ENCODE peak calls at places on chromosomes 13 and 19, in four cellular contexts. One of them, this sample, is unnamed.
A peak's percentile ranks its signal among the peaks of the same experiment; 100 is the strongest.

GRCh38 chr19:4744451-4745170 is 21.0 kb upstream of the DPP9 start:
- DNase-seq in stimulated activated CD8-positive, alpha-beta memory T cell treated with anti-CD3 and anti-CD28 coated beads, Interleukin-7, amount 100 ng/mL, for 1 hour: no peak
- DNase-seq in dorsolateral prefrontal cortex: peak; percentile 63
- DNase-seq in fibroblast of gingiva: peak; percentile 90
- DNase-seq in this sample: no peak

GRCh38 chr19:6720369-6721112 is at the start of gene C3:
- DNase-seq in fibroblast of gingiva: peak; percentile 87
- DNase-seq in stimulated activated CD8-positive, alpha-beta memory T cell treated with anti-CD3 and anti-CD28 coated beads, Interleukin-7, amount 100 ng/mL, for 1 hour: no peak
- DNase-seq in dorsolateral prefrontal cortex: no peak
- DNase-seq in this sample: no peak

GRCh38 chr13:98181106-98181815 is 4.2 kb upstream of the RNF113B start:
- DNase-seq in dorsolateral prefrontal cortex: no peak
- DNase-seq in stimulated activated CD8-positive, alpha-beta memory T cell treated with anti-CD3 and anti-CD28 coated beads, Interleukin-7, amount 100 ng/mL, for 1 hour: no peak
- DNase-seq in fibroblast of gingiva: peak; percentile 16
- DNase-seq in this sample: no peak

GRCh38 chr13:97786510-97786909 is 167.0 kb upstream of the IPO5 start:
- DNase-seq in stimulated activated CD8-positive, alpha-beta memory T cell treated with anti-CD3 and anti-CD28 coated beads, Interleukin-7, amount 100 ng/mL, for 1 hour: no peak
- DNase-seq in fibroblast of gingiva: peak; percentile 4
- DNase-seq in dorsolateral prefrontal cortex: no peak
- DNase-seq in this sample: no peak

GRCh38 chr19:18113827-18114226 is 16.2 kb downstream of the MAST3 start:
- DNase-seq in fibroblast of gingiva: no peak
- DNase-seq in dorsolateral prefrontal cortex: no peak
- DNase-seq in stimulated activated CD8-positive, alpha-beta memory T cell treated with anti-CD3 and anti-CD28 coated beads, Interleukin-7, amount 100 ng/mL, for 1 hour: no peak
- DNase-seq in this sample: no peak

GRCh38 chr13:70809588-70809987 is 701.3 kb upstream of the KLHL1 start:
- DNase-seq in fibroblast of gingiva: no peak
- DNase-seq in dorsolateral prefrontal cortex: no peak
- DNase-seq in stimulated activated CD8-positive, alpha-beta memory T cell treated with anti-CD3 and anti-CD28 coated beads, Interleukin-7, amount 100 ng/mL, for 1 hour: no peak
- DNase-seq in this sample: no peak

GRCh38 chr19:3589439-3589838 is 4.2 kb downstream of the GIPC3 start:
- DNase-seq in stimulated activated CD8-positive, alpha-beta memory T cell treated with anti-CD3 and anti-CD28 coated beads, Interleukin-7, amount 100 ng/mL, for 1 hour: no peak
- DNase-seq in dorsolateral prefrontal cortex: no peak
- DNase-seq in fibroblast of gingiva: no peak
- DNase-seq in this sample: no peak

GRCh38 chr13:98529171-98529570 is 47.7 kb downstream of the STK24 start:
- DNase-seq in stimulated activated CD8-positive, alpha-beta memory T cell treated with anti-CD3 and anti-CD28 coated beads, Interleukin-7, amount 100 ng/mL, for 1 hour: no peak
- DNase-seq in fibroblast of gingiva: no peak
- DNase-seq in dorsolateral prefrontal cortex: no peak
- DNase-seq in this sample: no peak

GRCh38 chr19:41904118-41904870 is 21.3 kb downstream of the ARHGEF1 start:
- DNase-seq in dorsolateral prefrontal cortex: no peak
- DNase-seq in fibroblast of gingiva: no peak
- DNase-seq in stimulated activated CD8-positive, alpha-beta memory T cell treated with anti-CD3 and anti-CD28 coated beads, Interleukin-7, amount 100 ng/mL, for 1 hour: no peak
- DNase-seq in this sample: peak; percentile 93

GRCh38 chr19:27971071-27971470 is 1241.9 kb downstream of the UQCRFS1 start:
- DNase-seq in stimulated activated CD8-positive, alpha-beta memory T cell treated with anti-CD3 and anti-CD28 coated beads, Interleukin-7, amount 100 ng/mL, for 1 hour: no peak
- DNase-seq in fibroblast of gingiva: no peak
- DNase-seq in dorsolateral prefrontal cortex: no peak
- DNase-seq in this sample: no peak

GRCh38 chr19:7505682-7506384 is 10.1 kb upstream of the ZNF358 start:
- DNase-seq in stimulated activated CD8-positive, alpha-beta memory T cell treated with anti-CD3 and anti-CD28 coated beads, Interleukin-7, amount 100 ng/mL, for 1 hour: no peak
- DNase-seq in dorsolateral prefrontal cortex: no peak
- DNase-seq in fibroblast of gingiva: no peak
- DNase-seq in this sample: peak; percentile 68

GRCh38 chr19:18773682-18774081 is 17.4 kb downstream of the COMP start:
- DNase-seq in fibroblast of gingiva: no peak
- DNase-seq in stimulated activated CD8-positive, alpha-beta memory T cell treated with anti-CD3 and anti-CD28 coated beads, Interleukin-7, amount 100 ng/mL, for 1 hour: no peak
- DNase-seq in dorsolateral prefrontal cortex: no peak
- DNase-seq in this sample: no peak

GRCh38 chr19:46025825-46026224 is 3.0 kb upstream of the PGLYRP1 start:
- DNase-seq in stimulated activated CD8-positive, alpha-beta memory T cell treated with anti-CD3 and anti-CD28 coated beads, Interleukin-7, amount 100 ng/mL, for 1 hour: no peak
- DNase-seq in dorsolateral prefrontal cortex: no peak
- DNase-seq in fibroblast of gingiva: no peak
- DNase-seq in this sample: no peak

GRCh38 chr13:51768378-51768921 is 35.5 kb downstream of the DHRS12 start:
- DNase-seq in fibroblast of gingiva: no peak
- DNase-seq in dorsolateral prefrontal cortex: no peak
- DNase-seq in stimulated activated CD8-positive, alpha-beta memory T cell treated with anti-CD3 and anti-CD28 coated beads, Interleukin-7, amount 100 ng/mL, for 1 hour: no peak
- DNase-seq in this sample: no peak

GRCh38 chr13:83531022-83531421 is 351.3 kb downstream of the SLITRK1 start:
- DNase-seq in stimulated activated CD8-positive, alpha-beta memory T cell treated with anti-CD3 and anti-CD28 coated beads, Interleukin-7, amount 100 ng/mL, for 1 hour: no peak
- DNase-seq in dorsolateral prefrontal cortex: no peak
- DNase-seq in fibroblast of gingiva: no peak
- DNase-seq in this sample: no peak

GRCh38 chr19:43720936-43721335 is 5.1 kb downstream of the IRGC start:
- DNase-seq in fibroblast of gingiva: no peak
- DNase-seq in stimulated activated CD8-positive, alpha-beta memory T cell treated with anti-CD3 and anti-CD28 coated beads, Interleukin-7, amount 100 ng/mL, for 1 hour: no peak
- DNase-seq in dorsolateral prefrontal cortex: no peak
- DNase-seq in this sample: no peak

GRCh38 chr13:45750566-45750965 is 48.4 kb downstream of the CBY2 start:
- DNase-seq in dorsolateral prefrontal cortex: no peak
- DNase-seq in stimulated activated CD8-positive, alpha-beta memory T cell treated with anti-CD3 and anti-CD28 coated beads, Interleukin-7, amount 100 ng/mL, for 1 hour: no peak
- DNase-seq in fibroblast of gingiva: no peak
- DNase-seq in this sample: no peak

GRCh38 chr19:53538378-53539109 is 599 bp downstream of the ZNF331 start:
- DNase-seq in dorsolateral prefrontal cortex: peak; percentile 32
- DNase-seq in stimulated activated CD8-positive, alpha-beta memory T cell treated with anti-CD3 and anti-CD28 coated beads, Interleukin-7, amount 100 ng/mL, for 1 hour: no peak
- DNase-seq in fibroblast of gingiva: no peak
- DNase-seq in this sample: no peak

GRCh38 chr19:7980168-7980567 is 25.3 kb downstream of the ELAVL1 start:
- DNase-seq in dorsolateral prefrontal cortex: no peak
- DNase-seq in fibroblast of gingiva: no peak
- DNase-seq in stimulated activated CD8-positive, alpha-beta memory T cell treated with anti-CD3 and anti-CD28 coated beads, Interleukin-7, amount 100 ng/mL, for 1 hour: no peak
- DNase-seq in this sample: no peak

GRCh38 chr13:82898625-82899024 is 983.6 kb downstream of the SLITRK1 start:
- DNase-seq in fibroblast of gingiva: no peak
- DNase-seq in stimulated activated CD8-positive, alpha-beta memory T cell treated with anti-CD3 and anti-CD28 coated beads, Interleukin-7, amount 100 ng/mL, for 1 hour: no peak
- DNase-seq in dorsolateral prefrontal cortex: no peak
- DNase-seq in this sample: no peak

GRCh38 chr19:4870025-4870700 is 2.7 kb upstream of the PLIN3 start:
- DNase-seq in fibroblast of gingiva: peak; percentile 91
- DNase-seq in dorsolateral prefrontal cortex: no peak
- DNase-seq in stimulated activated CD8-positive, alpha-beta memory T cell treated with anti-CD3 and anti-CD28 coated beads, Interleukin-7, amount 100 ng/mL, for 1 hour: no peak
- DNase-seq in this sample: no peak

GRCh38 chr13:110912651-110913051 is 2.2 kb downstream of the ANKRD10 start:
- DNase-seq in stimulated activated CD8-positive, alpha-beta memory T cell treated with anti-CD3 and anti-CD28 coated beads, Interleukin-7, amount 100 ng/mL, for 1 hour: no peak
- DNase-seq in fibroblast of gingiva: peak; percentile 73
- DNase-seq in dorsolateral prefrontal cortex: no peak
- DNase-seq in this sample: no peak

GRCh38 chr19:18764591-18765051 is 26.5 kb downstream of the COMP start:
- DNase-seq in stimulated activated CD8-positive, alpha-beta memory T cell treated with anti-CD3 and anti-CD28 coated beads, Interleukin-7, amount 100 ng/mL, for 1 hour: no peak
- DNase-seq in dorsolateral prefrontal cortex: no peak
- DNase-seq in fibroblast of gingiva: no peak
- DNase-seq in this sample: no peak

This sample was measured in NCI-H526 treated with DMSO at 0.1 percent for 48 hours.